ENCODE peak calls at places on chromosomes 7 and 10, in six cellular contexts. Y is PC-3, V is tibial artery, H is body of pancreas, S is suprapubic skin, U is Caco-2. T is an unnamed sample.

GRCh38 chr7:81297317-81297716 is 378.5 kb upstream of the SEMA3C start:
- DNase-seq in H (no peak), V (no peak), Y (no peak), S (no peak), U (no peak), T (no peak)

GRCh38 chr7:30206942-30207341 is 72.2 kb downstream of the MTURN start:
- DNase-seq in U (no peak), Y (no peak), S (no peak), V (no peak), H (no peak), T (no peak)

GRCh38 chr10:88074971-88075370 is 211.5 kb downstream of the PTEN start:
- DNase-seq in H (no peak), Y (no peak), U (no peak), S (no peak), V (no peak), T (no peak)

GRCh38 chr7:92621026-92621540 is 30.9 kb upstream of the FAM133B start:
- DNase-seq in U (peak; percentile 69), S (no peak), H (peak; percentile 74), V (peak; percentile 30), Y (peak; percentile 88), T (no peak)

GRCh38 chr7:43834463-43835251 is 34.7 kb downstream of the MRPS24 start:
- DNase-seq in H (no peak), S (no peak), Y (peak; percentile 46), V (no peak), U (no peak), T (no peak)

GRCh38 chr7:108973075-108973474 is 403.4 kb downstream of the DNAJB9 start:
- DNase-seq in S (no peak), Y (no peak), H (no peak), V (no peak), U (peak; percentile 43), T (no peak)

GRCh38 chr7:73340514-73340913 is 12.6 kb downstream of the FKBP6 start:
- DNase-seq in Y (no peak), H (no peak), U (no peak), V (no peak), S (no peak), T (no peak)

GRCh38 chr7:114886241-114886640 is 35.7 kb upstream of the MDFIC start:
- DNase-seq in V (no peak), Y (no peak), S (no peak), U (no peak), H (no peak), T (no peak)

GRCh38 chr10:20709708-20710107 is 187.4 kb downstream of the NEBL start:
- DNase-seq in U (no peak), S (no peak), V (no peak), H (no peak), Y (no peak), T (no peak)

GRCh38 chr10:43871004-43871439 is 222.3 kb upstream of the ZNF32 start:
- DNase-seq in Y (no peak), H (no peak), U (no peak), S (no peak), V (no peak), T (no peak)

GRCh38 chr10:42951486-42952251 is 125.2 kb upstream of the RET start:
- DNase-seq in Y (peak; percentile 24), U (no peak), V (peak; percentile 14), S (peak; percentile 79), H (peak; percentile 64), T (peak; percentile 54)

GRCh38 chr7:123624527-123625183 is 23.0 kb downstream of the ASB15 start:
- DNase-seq in H (peak; percentile 61), Y (peak; percentile 51), U (peak; percentile 31), V (no peak), S (no peak), T (no peak)

GRCh38 chr10:35606423-35606822 is 1.3 kb downstream of the GJD4 start:
- DNase-seq in Y (peak; percentile 50), H (no peak), V (no peak), S (no peak), U (no peak), T (no peak)

GRCh38 chr7:118306771-118307170 is 82.3 kb downstream of the ANKRD7 start:
- DNase-seq in H (no peak), U (no peak), S (no peak), V (no peak), Y (no peak), T (no peak)

DNA sequence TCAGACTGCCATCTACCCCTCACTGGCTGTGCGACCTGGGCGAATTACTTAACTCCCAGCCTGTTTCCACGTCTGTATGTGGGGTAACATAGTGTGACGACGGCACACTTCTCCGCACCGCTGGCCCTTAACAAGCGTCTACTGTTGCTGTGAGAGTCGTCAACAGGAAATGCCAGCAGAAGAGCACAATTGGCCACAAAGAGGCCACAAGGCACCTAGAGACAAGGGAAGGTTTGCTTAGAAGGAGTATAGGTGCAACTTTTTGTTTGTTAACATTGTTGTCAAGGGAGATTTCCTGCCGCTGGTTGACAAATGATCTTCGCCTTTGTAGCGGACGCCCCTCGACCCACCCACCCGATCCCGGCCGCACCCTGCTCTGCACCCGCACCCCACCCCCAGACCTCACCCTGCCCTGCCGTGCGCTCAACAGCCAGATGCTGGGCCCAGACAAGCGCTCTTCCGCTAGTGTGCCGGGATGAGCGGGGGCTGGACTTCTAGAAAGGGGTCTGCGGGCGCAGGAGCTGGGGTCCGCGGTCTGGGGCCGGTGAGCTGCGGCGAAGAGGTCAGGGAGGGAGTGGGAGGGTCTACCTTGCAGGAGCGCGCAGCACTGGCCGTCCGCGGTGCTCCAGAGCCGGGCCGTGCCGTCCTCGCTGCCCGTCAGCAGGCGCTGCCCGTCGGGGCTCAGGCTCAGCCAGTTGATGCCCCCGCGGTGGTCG is 841 bp downstream of the WDR86 start:
- DNase-seq in U (no peak), H (no peak), S (no peak), V (no peak), Y (no peak), T (no peak)
- H3K27me3 ChIP-seq in U (no peaks in the 10 kb centered on the region), H (no peaks in the 10 kb centered on the region), S (peaks cover 53% of the 10 kb centered on the region), V (peaks cover 4% of the 10 kb centered on the region), Y (peaks cover 13% of the 10 kb centered on the region), T (peaks cover 12% of the 10 kb centered on the region)

GRCh38 chr7:76232698-76233097 is 31.0 kb downstream of the SRRM3 start:
- DNase-seq in V (no peak), U (no peak), Y (no peak), H (no peak), S (no peak), T (no peak)
- H3K27me3 ChIP-seq in V (no peaks in the 10 kb centered on the region), U (no peaks in the 10 kb centered on the region), Y (no peaks in the 10 kb centered on the region), H (no peaks in the 10 kb centered on the region), S (peaks cover 80% of the 10 kb centered on the region), T (peaks cover 7% of the 10 kb centered on the region)

GRCh38 chr7:29204491-29205281 is 10.1 kb downstream of the CHN2 start:
- DNase-seq in U (no peak), Y (no peak), S (no peak), V (no peak), H (no peak), T (no peak)
- H3K27me3 ChIP-seq in U (no peaks in the 10 kb centered on the region), Y (no peaks in the 10 kb centered on the region), S (no peaks in the 10 kb centered on the region), V (no peaks in the 10 kb centered on the region), H (no peaks in the 10 kb centered on the region), T (no peaks in the 10 kb centered on the region)

GRCh38 chr10:100868391-100868790 is 44.4 kb upstream of the SLF2 start:
- DNase-seq in S (no peak), H (no peak), U (no peak), Y (no peak), V (no peak), T (no peak)
- H3K27me3 ChIP-seq in S (peaks cover 56% of the 10 kb centered on the region), H (no peaks in the 10 kb centered on the region), U (no peaks in the 10 kb centered on the region), Y (peaks cover 6% of the 10 kb centered on the region), V (no peaks in the 10 kb centered on the region), T (no peaks in the 10 kb centered on the region)

DNA sequence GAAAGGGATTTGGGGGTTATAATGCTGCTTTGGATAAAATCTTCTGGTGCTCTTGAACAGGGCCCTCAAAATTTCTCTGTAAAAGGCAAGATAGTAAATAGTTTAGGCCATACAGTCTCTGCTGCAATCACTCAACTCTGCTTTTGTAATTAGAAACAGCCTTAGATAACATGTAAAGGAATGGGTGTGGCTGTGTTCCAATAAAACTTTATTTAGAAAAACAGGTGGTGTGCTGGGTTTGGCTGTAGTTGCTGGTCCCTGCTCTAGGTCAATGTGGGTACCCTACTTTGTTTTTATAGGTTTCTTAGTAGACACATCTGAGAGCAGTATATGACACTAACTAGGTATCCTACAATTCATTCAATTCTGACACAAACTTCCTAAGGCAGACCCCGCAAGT is 349.7 kb downstream of the RPS24 start:
- DNase-seq in H (no peak), Y (no peak), V (no peak), U (no peak), S (no peak), T (no peak)
- H3K27me3 ChIP-seq in H (no peaks in the 10 kb centered on the region), Y (peaks cover 68% of the 10 kb centered on the region), V (no peaks in the 10 kb centered on the region), U (no peaks in the 10 kb centered on the region), S (peaks cover 3% of the 10 kb centered on the region), T (no peaks in the 10 kb centered on the region)

GRCh38 chr7:156025675-156026074 is 213.4 kb upstream of the SHH start:
- DNase-seq in V (no peak), Y (no peak), U (no peak), S (no peak), H (no peak), T (peak; percentile 46)
- H3K27me3 ChIP-seq in V (no peaks in the 10 kb centered on the region), Y (no peaks in the 10 kb centered on the region), U (no peaks in the 10 kb centered on the region), S (peaks cover 8% of the 10 kb centered on the region), H (no peaks in the 10 kb centered on the region), T (no peaks in the 10 kb centered on the region)

GRCh38 chr7:24622646-24623182 is 49.5 kb downstream of the PALS2 start:
- DNase-seq in V (no peak), S (no peak), H (no peak), U (no peak), Y (no peak), T (no peak)

GRCh38 chr7:24619978-24620377 is 46.7 kb downstream of the PALS2 start:
- DNase-seq in V (no peak), Y (no peak), S (no peak), H (no peak), U (no peak), T (no peak)

DNA sequence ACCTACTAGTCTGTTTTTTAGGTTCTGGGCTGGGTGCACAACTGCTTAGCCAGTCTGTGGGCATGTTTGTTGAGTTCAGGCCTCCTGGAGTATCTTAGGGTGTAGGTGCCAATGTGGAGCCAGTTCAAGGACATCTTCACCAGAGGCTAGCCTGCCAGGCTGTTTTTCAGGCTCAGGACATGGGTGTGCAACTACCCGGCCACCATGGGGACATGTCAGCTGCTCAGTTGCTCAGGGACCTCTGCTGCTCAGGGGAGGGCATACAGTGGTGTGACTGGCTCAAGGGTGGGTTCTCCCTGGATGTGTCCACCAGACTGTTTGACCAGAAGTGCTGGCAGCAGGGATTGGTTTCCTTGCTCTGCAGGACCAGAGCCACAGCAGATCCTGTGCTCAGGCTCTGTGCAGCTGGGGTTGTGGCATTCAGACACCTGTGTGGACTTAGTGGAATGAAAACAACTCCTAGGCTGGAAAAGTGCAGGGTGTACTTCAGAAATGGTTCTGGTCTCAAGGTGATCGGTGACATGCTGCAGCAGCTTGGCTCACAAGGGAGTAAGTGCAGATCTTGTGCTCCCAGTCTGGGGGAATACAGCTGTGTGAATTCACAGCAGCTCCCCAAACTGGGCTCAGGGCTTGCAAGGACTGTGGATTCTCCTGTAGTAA is 44.8 kb downstream of the PALS2 start:
- DNase-seq in Y (no peak), S (no peak), U (no peak), H (peak; percentile 76), V (no peak), T (no peak)
- H3K27me3 ChIP-seq in Y (no peaks in the 10 kb centered on the region), S (no peaks in the 10 kb centered on the region), U (no peaks in the 10 kb centered on the region), H (no peaks in the 10 kb centered on the region), V (no peaks in the 10 kb centered on the region), T (no peaks in the 10 kb centered on the region)

DNA sequence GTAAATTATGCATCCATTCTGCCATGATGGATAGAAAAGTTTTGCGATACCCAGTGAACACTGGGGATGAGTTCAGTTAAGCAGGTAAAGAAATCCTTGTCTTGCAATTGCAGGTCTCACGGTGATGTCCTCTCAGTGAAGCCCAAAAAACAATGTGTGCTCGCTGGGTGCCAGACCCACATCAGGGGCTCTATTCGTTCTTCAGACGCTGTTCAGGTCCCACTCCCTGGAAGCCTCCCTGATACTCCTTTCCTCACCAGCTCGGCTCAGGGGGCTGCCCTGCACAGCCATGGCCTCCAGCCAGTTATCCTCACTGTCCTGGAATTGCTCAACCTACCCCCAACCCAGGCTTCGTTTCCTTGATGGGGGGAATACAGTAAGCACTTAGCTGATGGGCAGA is 323.5 kb downstream of the ADARB2 start:
- DNase-seq in S (no peak), U (no peak), Y (no peak), H (no peak), V (no peak), T (peak; percentile 47)
- H3K27me3 ChIP-seq in S (peaks cover 42% of the 10 kb centered on the region), U (no peaks in the 10 kb centered on the region), Y (peaks cover 7% of the 10 kb centered on the region), H (no peaks in the 10 kb centered on the region), V (no peaks in the 10 kb centered on the region), T (no peaks in the 10 kb centered on the region)

T was measured in right atrium auricular region.